ENCODE peak calls at places on chromosome 10, in four cellular contexts. Y is activated CD8-positive, alpha-beta memory T cell treated with anti-CD3 and anti-CD28 coated beads for 24 hours; L is naive B cell; B is IMR-90. M is an unnamed sample.

GRCh38 chr10:12726971-12727831 is 274.3 kb downstream of the CCDC3 start:
- DNase-seq in L (no peak), Y (no peak), B (no peak), M (no peak)

GRCh38 chr10:107546239-107546638 is 381.7 kb upstream of the SORCS1 start:
- DNase-seq in B (peak), Y (no peak), L (no peak), M (peak)

GRCh38 chr10:31745612-31746376 is 182.8 kb downstream of the ARHGAP12 start:
- DNase-seq in L (no peak), B (peak), Y (peak), M (peak)

GRCh38 chr10:46035923-46036849 is 5.8 kb upstream of the NCOA4 start:
- DNase-seq in Y (peak), L (no peak), B (no peak), M (no peak)

GRCh38 chr10:70584941-70585544 is 17.5 kb downstream of the PRF1 start:
- DNase-seq in B (no peak), Y (no peak), L (no peak), M (no peak)

GRCh38 chr10:88104213-88104612 is 240.8 kb downstream of the PTEN start:
- DNase-seq in L (no peak), Y (no peak), B (no peak), M (no peak)

GRCh38 chr10:121002586-121003205 is 151.5 kb downstream of the WDR11 start:
- DNase-seq in Y (no peak), B (no peak), L (no peak), M (no peak)

GRCh38 chr10:43076311-43076875 is 476 bp upstream of the RET start:
- DNase-seq in B (no peak), Y (no peak), L (no peak), M (no peak)

GRCh38 chr10:13485623-13486022 is 43.2 kb downstream of the BEND7 start:
- DNase-seq in Y (no peak), L (no peak), B (no peak), M (no peak)

GRCh38 chr10:43203491-43204393 is 63.1 kb downstream of the RASGEF1A start:
- DNase-seq in B (no peak), Y (peak), L (peak), M (no peak)

GRCh38 chr10:44857363-44858016 is 53.6 kb upstream of the TMEM72 start:
- DNase-seq in B (peak), Y (peak), L (peak), M (peak)

GRCh38 chr10:94146313-94146712 is 152.6 kb downstream of the PLCE1 start:
- DNase-seq in Y (no peak), B (no peak), L (no peak), M (no peak)

GRCh38 chr10:34907743-34908425 is 92.8 kb upstream of the PARD3 start:
- DNase-seq in L (no peak), Y (no peak), B (no peak), M (no peak)

GRCh38 chr10:122056431-122057094 is 67.6 kb downstream of the TACC2 start:
- DNase-seq in L (no peak), B (no peak), Y (no peak), M (no peak)

GRCh38 chr10:103676851-103677417 is 178.4 kb downstream of the SH3PXD2A start:
- DNase-seq in L (no peak), Y (no peak), B (peak), M (no peak)

GRCh38 chr10:103958996-103959395 is 7.9 kb upstream of the SLK start:
- DNase-seq in B (no peak), Y (no peak), L (no peak), M (no peak)

GRCh38 chr10:58299580-58299979 is 30.6 kb downstream of the CISD1 start:
- DNase-seq in B (peak), Y (peak), L (peak), M (no peak)

GRCh38 chr10:113362645-113363091 is 190.2 kb upstream of the HABP2 start:
- DNase-seq in B (no peak), Y (no peak), L (no peak), M (no peak)

GRCh38 chr10:101923212-101923611 is 79.6 kb upstream of the KCNIP2 start:
- DNase-seq in B (no peak), L (no peak), Y (no peak), M (no peak)

GRCh38 chr10:30705086-30705624 is 75.6 kb upstream of the LYZL2 start:
- DNase-seq in L (peak), Y (peak), B (no peak), M (no peak)

GRCh38 chr10:80173441-80173840 is 31.9 kb downstream of the ANXA11 start:
- DNase-seq in L (no peak), Y (no peak), B (no peak), M (no peak)

GRCh38 chr10:123165445-123166072 is 11.4 kb downstream of the BUB3 start:
- DNase-seq in Y (no peak), L (no peak), B (no peak), M (no peak)

GRCh38 chr10:114691442-114691941 is 33.4 kb upstream of the ABLIM1 start:
- DNase-seq in Y (no peak), L (no peak), B (peak), M (no peak)

GRCh38 chr10:132417957-132418441 is 21.0 kb downstream of the PWWP2B start:
- DNase-seq in Y (no peak), B (no peak), L (peak), M (no peak)

GRCh38 chr10:13417459-13418126 is 69.5 kb upstream of the SEPHS1 start:
- DNase-seq in L (no peak), B (no peak), Y (no peak), M (no peak)

GRCh38 chr10:121900443-121901174 is 27.2 kb downstream of the ATE1 start:
- DNase-seq in B (peak), Y (no peak), L (no peak), M (peak)

GRCh38 chr10:116429288-116429977 is 1.8 kb downstream of the PNLIPRP3 start:
- DNase-seq in L (no peak), Y (no peak), B (no peak), M (no peak)

GRCh38 chr10:84140036-84140379 is 699 bp downstream of the GHITM start:
- DNase-seq in B (peak), L (no peak), Y (no peak), M (no peak)

GRCh38 chr10:35191523-35191922 is 64.9 kb downstream of the CREM start:
- DNase-seq in L (no peak), Y (no peak), B (peak), M (no peak)

GRCh38 chr10:132615346-132616169 is 78.0 kb downstream of the INPP5A start:
- DNase-seq in B (no peak), L (no peak), Y (no peak), M (no peak)